ENCODE peak calls at places on chromosomes 7 and 10, in six cellular contexts. A, O, G, N, E and Z are unnamed samples.

GRCh38 chr7:131859162-131859821 is 302.9 kb upstream of the PODXL start:
- DNase-seq in A (peak), O (peak), G (peak), N (peak), E (peak), Z (peak)

GRCh38 chr10:62433181-62433692 is 59.1 kb downstream of the ZNF365 start:
- DNase-seq in A (no peak), O (no peak), G (no peak), N (no peak), E (peak), Z (no peak)

GRCh38 chr7:90605055-90605454 is 8.9 kb downstream of the CDK14 start:
- DNase-seq in A (no peak), O (no peak), G (no peak), N (no peak), E (no peak), Z (no peak)

GRCh38 chr10:84540022-84540616 is 211.7 kb downstream of the CCSER2 start:
- DNase-seq in A (no peak), O (no peak), G (no peak), N (no peak), E (no peak), Z (no peak)

GRCh38 chr7:83859827-83860226 is 210.9 kb upstream of the SEMA3E start:
- DNase-seq in A (no peak), O (no peak), G (no peak), N (no peak), E (no peak), Z (no peak)

GRCh38 chr10:85832988-85833387 is 533.6 kb downstream of the GRID1 start:
- DNase-seq in A (no peak), O (no peak), G (no peak), N (no peak), E (no peak), Z (no peak)

GRCh38 chr10:7084255-7085005 is 326.4 kb downstream of the SFMBT2 start:
- DNase-seq in A (no peak), O (no peak), G (no peak), N (no peak), E (no peak), Z (no peak)

GRCh38 chr10:122140941-122141623 is 130.0 kb upstream of the BTBD16 start:
- DNase-seq in A (no peak), O (peak), G (no peak), N (peak), E (no peak), Z (no peak)

GRCh38 chr7:28389504-28390385 is 22.6 kb upstream of the CREB5 start:
- DNase-seq in A (peak), O (no peak), G (peak), N (no peak), E (peak), Z (no peak)

GRCh38 chr7:159086301-159086925 is 58.3 kb downstream of the VIPR2 start:
- DNase-seq in A (no peak), O (peak), G (no peak), N (no peak), E (no peak), Z (no peak)

GRCh38 chr7:155869784-155870076 is 57.5 kb upstream of the SHH start:
- DNase-seq in A (no peak), O (no peak), G (no peak), N (peak), E (no peak), Z (no peak)

GRCh38 chr7:41967156-41967555 is 264.3 kb upstream of the INHBA start:
- DNase-seq in A (no peak), O (no peak), G (no peak), N (no peak), E (no peak), Z (no peak)

GRCh38 chr10:33064706-33065105 is 106.7 kb upstream of the ITGB1 start:
- DNase-seq in A (no peak), O (no peak), G (no peak), N (no peak), E (no peak), Z (no peak)

GRCh38 chr10:74926791-74927585 is 100.6 kb downstream of the KAT6B start:
- DNase-seq in A (no peak), O (no peak), G (no peak), N (no peak), E (no peak), Z (no peak)

GRCh38 chr7:24035653-24036414 is 248.2 kb upstream of the NPY start:
- DNase-seq in A (no peak), O (no peak), G (no peak), N (no peak), E (no peak), Z (no peak)

GRCh38 chr10:119250641-119251314 is 43.4 kb downstream of the GRK5 start:
- DNase-seq in A (no peak), O (no peak), G (no peak), N (no peak), E (peak), Z (no peak)

DNA sequence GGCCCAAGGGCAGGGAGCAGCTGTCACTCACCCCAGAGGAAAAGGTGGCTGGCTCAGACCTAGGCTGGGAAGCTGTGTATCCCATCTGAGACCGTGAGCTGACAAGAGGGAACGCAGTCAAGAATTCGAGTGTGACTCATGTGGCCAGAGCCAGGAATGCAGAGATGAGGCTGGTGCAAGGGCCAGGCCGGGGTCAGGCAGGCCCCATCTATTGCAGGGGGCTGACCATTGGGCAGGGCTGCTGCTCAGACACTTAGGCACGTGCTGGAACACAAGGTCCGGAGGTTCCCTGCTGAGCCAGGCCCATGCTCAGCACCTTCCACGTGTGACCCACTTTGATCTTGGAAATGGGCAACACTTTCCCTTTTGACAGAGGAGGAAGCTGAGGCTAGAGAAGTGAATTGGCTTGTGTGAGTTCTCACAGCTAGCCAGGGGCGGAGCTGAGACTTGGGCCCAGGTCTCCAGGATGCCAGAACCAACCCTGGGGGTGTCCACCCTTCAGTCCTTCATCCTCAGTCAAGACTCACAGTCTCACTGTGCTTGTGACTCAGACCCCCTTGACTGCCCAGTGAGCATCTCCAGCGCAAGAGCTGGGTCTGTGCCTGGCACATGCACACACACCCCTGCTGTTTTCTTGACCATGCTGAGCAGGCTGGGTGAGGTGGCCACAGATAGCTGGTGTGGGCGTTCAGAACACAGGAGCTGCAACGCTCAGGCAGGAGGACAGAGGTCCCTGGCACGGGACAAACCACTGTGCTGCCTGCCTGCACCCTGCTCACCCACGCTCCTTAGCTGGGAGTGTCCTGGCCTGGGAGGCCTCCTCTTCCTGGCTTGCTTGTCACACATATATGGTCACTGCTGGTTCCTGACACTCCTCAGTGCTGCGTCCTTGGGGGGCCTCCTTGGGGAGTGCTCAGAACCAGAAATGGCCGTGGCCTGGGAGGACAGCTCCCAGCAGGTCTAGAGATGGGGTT is 47.6 kb upstream of the PPIF start:
- DNase-seq in A (no peak), O (no peak), G (no peak), N (no peak), E (no peak), Z (no peak)
- TF ChIP-seq POLR2AphosphoS5 in A (peak), O (no peak), G (no peak), N (peak), E (no peak), Z (no peak)

GRCh38 chr7:4764402-4765007 is 10.9 kb upstream of the AP5Z1 start:
- DNase-seq in A (no peak), O (no peak), G (no peak), N (no peak), E (no peak), Z (no peak)

GRCh38 chr7:4768597-4769569 is 6.5 kb upstream of the AP5Z1 start:
- DNase-seq in A (no peak), O (no peak), G (no peak), N (no peak), E (no peak), Z (no peak)

GRCh38 chr7:4769753-4770152 is 5.7 kb upstream of the AP5Z1 start:
- DNase-seq in A (no peak), O (no peak), G (no peak), N (peak), E (no peak), Z (no peak)

GRCh38 chr7:4765776-4766490 is 9.5 kb upstream of the AP5Z1 start:
- DNase-seq in A (no peak), O (no peak), G (no peak), N (no peak), E (no peak), Z (no peak)

GRCh38 chr7:4766666-4767530 is 8.5 kb upstream of the AP5Z1 start:
- DNase-seq in A (no peak), O (peak), G (no peak), N (no peak), E (no peak), Z (no peak)
- TF ChIP-seq POLR2A in A (no peak), O (no peak), G (no peak), N (no peak), E (no peak), Z (no peak)

GRCh38 chr10:103451871-103452713 is at the start of gene CALHM2:
- DNase-seq in A (peak), O (peak), G (peak), N (peak), E (no peak), Z (peak)
- TF ChIP-seq POLR2AphosphoS5 in A (peak), O (peak), G (peak), N (peak), E (no peak), Z (no peak)

GRCh38 chr10:50623299-50624153 is at the start of gene SGMS1:
- DNase-seq in A (peak), O (peak), G (peak), N (peak), E (peak), Z (peak)
- TF ChIP-seq POLR2A in A (peak), O (peak), G (no peak), N (no peak), E (no peak), Z (no peak)

GRCh38 chr7:31236868-31237267 is 103.7 kb downstream of the NEUROD6 start:
- DNase-seq in A (no peak), O (no peak), G (no peak), N (no peak), E (no peak), Z (no peak)
- TF ChIP-seq POLR2AphosphoS5 in A (no peak), O (no peak), G (no peak), N (no peak), E (no peak), Z (no peak)

GRCh38 chr10:125137601-125138438 is 22.5 kb downstream of the CTBP2 start:
- DNase-seq in A (no peak), O (peak), G (no peak), N (peak), E (no peak), Z (no peak)
- TF ChIP-seq POLR2A in A (no peak), O (no peak), G (no peak), N (no peak), E (no peak), Z (no peak)

GRCh38 chr10:4819067-4819466 is 6.9 kb upstream of the AKR1E2 start:
- DNase-seq in A (no peak), O (no peak), G (no peak), N (no peak), E (no peak), Z (no peak)
- TF ChIP-seq POLR2AphosphoS5 in A (no peak), O (no peak), G (no peak), N (no peak), E (no peak), Z (no peak)

GRCh38 chr7:12687213-12688171 is at the start of gene ARL4A:
- DNase-seq in A (peak), O (peak), G (peak), N (peak), E (peak), Z (peak)
- TF ChIP-seq POLR2A in A (peak), O (peak), G (no peak), N (peak), E (peak), Z (no peak)